ENCODE peak calls at places on chromosomes 6 and 20, in seven cellular contexts. One of them, this sample, is unnamed.
A peak's percentile ranks its signal among the peaks of the same experiment; 100 is the strongest.

GRCh38 chr20:19777981-19778380 is 19.9 kb downstream of the RIN2 start:
- DNase-seq in NCI-H1048: no peak
- DNase-seq in breast epithelium: no peak
- DNase-seq in HFFc6: no peak
- DNase-seq in adrenal gland: no peak
- DNase-seq in HEK293T: no peak
- DNase-seq in OCI-LY7: no peak
- DNase-seq in this sample: peak; percentile 40

GRCh38 chr20:24531202-24531601 is 61.8 kb downstream of the SYNDIG1 start:
- DNase-seq in NCI-H1048: no peak
- DNase-seq in breast epithelium: no peak
- DNase-seq in HFFc6: no peak
- DNase-seq in adrenal gland: no peak
- DNase-seq in HEK293T: no peak
- DNase-seq in OCI-LY7: no peak
- DNase-seq in this sample: no peak

GRCh38 chr6:132568611-132569010 is 1.5 kb upstream of the TAAR6 start:
- DNase-seq in NCI-H1048: no peak
- DNase-seq in breast epithelium: no peak
- DNase-seq in HFFc6: no peak
- DNase-seq in adrenal gland: no peak
- DNase-seq in HEK293T: no peak
- DNase-seq in OCI-LY7: no peak
- DNase-seq in this sample: no peak

GRCh38 chr6:118677193-118677592 is 25.8 kb upstream of the CEP85L start:
- DNase-seq in NCI-H1048: no peak
- DNase-seq in breast epithelium: no peak
- DNase-seq in HFFc6: no peak
- DNase-seq in adrenal gland: no peak
- DNase-seq in HEK293T: no peak
- DNase-seq in OCI-LY7: no peak
- DNase-seq in this sample: no peak

GRCh38 chr20:4509825-4510522 is 211.7 kb upstream of the PRND start:
- DNase-seq in NCI-H1048: no peak
- DNase-seq in breast epithelium: no peak
- DNase-seq in HFFc6: peak; percentile 32
- DNase-seq in adrenal gland: no peak
- DNase-seq in HEK293T: no peak
- DNase-seq in OCI-LY7: no peak
- DNase-seq in this sample: peak; percentile 80

GRCh38 chr6:169791721-169792131 is 40.3 kb downstream of the ERMARD start:
- DNase-seq in NCI-H1048: no peak
- DNase-seq in breast epithelium: peak; percentile 10
- DNase-seq in HFFc6: no peak
- DNase-seq in adrenal gland: peak; percentile 42
- DNase-seq in HEK293T: peak; percentile 53
- DNase-seq in OCI-LY7: no peak
- DNase-seq in this sample: no peak

GRCh38 chr6:52016918-52017748 is 70.3 kb downstream of the PKHD1 start:
- DNase-seq in NCI-H1048: no peak
- DNase-seq in breast epithelium: no peak
- DNase-seq in HFFc6: no peak
- DNase-seq in adrenal gland: peak; percentile 80
- DNase-seq in HEK293T: no peak
- DNase-seq in OCI-LY7: no peak
- DNase-seq in this sample: no peak

GRCh38 chr20:24651171-24651972 is 181.9 kb downstream of the SYNDIG1 start:
- DNase-seq in NCI-H1048: no peak
- DNase-seq in breast epithelium: no peak
- DNase-seq in HFFc6: peak; percentile 94
- DNase-seq in adrenal gland: no peak
- DNase-seq in HEK293T: no peak
- DNase-seq in OCI-LY7: no peak
- DNase-seq in this sample: peak; percentile 83

GRCh38 chr6:10136636-10137035 is 278.2 kb downstream of the TFAP2A start:
- DNase-seq in NCI-H1048: no peak
- DNase-seq in breast epithelium: no peak
- DNase-seq in HFFc6: no peak
- DNase-seq in adrenal gland: no peak
- DNase-seq in HEK293T: no peak
- DNase-seq in OCI-LY7: no peak
- DNase-seq in this sample: no peak

GRCh38 chr6:44034391-44034861 is 92.8 kb downstream of the MRPL14 start:
- DNase-seq in NCI-H1048: no peak
- DNase-seq in breast epithelium: no peak
- DNase-seq in HFFc6: no peak
- DNase-seq in adrenal gland: no peak
- DNase-seq in HEK293T: no peak
- DNase-seq in OCI-LY7: no peak
- DNase-seq in this sample: peak; percentile 89

GRCh38 chr6:169070506-169071176 is 183.0 kb downstream of the THBS2 start:
- DNase-seq in NCI-H1048: no peak
- DNase-seq in breast epithelium: peak; percentile 64
- DNase-seq in HFFc6: peak; percentile 100
- DNase-seq in adrenal gland: peak; percentile 95
- DNase-seq in HEK293T: peak; percentile 42
- DNase-seq in OCI-LY7: no peak
- DNase-seq in this sample: peak; percentile 95

GRCh38 chr6:105253787-105254186 is 74.0 kb upstream of the POPDC3 start:
- DNase-seq in NCI-H1048: no peak
- DNase-seq in breast epithelium: no peak
- DNase-seq in HFFc6: no peak
- DNase-seq in adrenal gland: no peak
- DNase-seq in HEK293T: no peak
- DNase-seq in OCI-LY7: no peak
- DNase-seq in this sample: no peak

GRCh38 chr6:169803291-169803811 is 51.9 kb downstream of the ERMARD start:
- DNase-seq in NCI-H1048: no peak
- DNase-seq in breast epithelium: no peak
- DNase-seq in HFFc6: no peak
- DNase-seq in adrenal gland: peak; percentile 18
- DNase-seq in HEK293T: no peak
- DNase-seq in OCI-LY7: peak; percentile 64
- DNase-seq in this sample: peak; percentile 86